ENCODE peak calls at places on chromosomes 7 and 10, in four cellular contexts. S is hepatocyte, R is GM23248, D is PC-3. I is an unnamed sample.

GRCh38 chr7:108158766-108159165 is 28.6 kb upstream of the LAMB4 start:
- DNase-seq in D (peak; percentile 15), S (no peak), R (peak; percentile 57), I (no peak)

GRCh38 chr10:131909929-131910328 is 9.1 kb downstream of the PPP2R2D start:
- DNase-seq in D (no peak), R (no peak), S (no peak), I (no peak)

GRCh38 chr10:118754132-118754555 is 626 bp downstream of the CACUL1 start:
- DNase-seq in S (peak; percentile 72), R (peak; percentile 63), D (peak; percentile 31), I (peak; percentile 26)

GRCh38 chr7:138980575-138981285 is 459 bp downstream of the KIAA1549 start:
- DNase-seq in S (peak; percentile 13), D (peak; percentile 17), R (peak; percentile 43), I (no peak)

GRCh38 chr10:46559231-46559671 is 2.8 kb upstream of the GPRIN2 start:
- DNase-seq in S (no peak), D (no peak), R (no peak), I (no peak)

GRCh38 chr10:60389413-60390009 is at the start of gene ANK3:
- DNase-seq in S (no peak), D (no peak), R (no peak), I (no peak)

GRCh38 chr7:86939197-86939814 is 120.1 kb downstream of the ELAPOR2 start:
- DNase-seq in S (peak; percentile 74), R (peak; percentile 70), D (peak; percentile 87), I (peak; percentile 73)

GRCh38 chr7:101974365-101974764 is 156.9 kb downstream of the CUX1 start:
- DNase-seq in S (no peak), R (no peak), D (no peak), I (no peak)

GRCh38 chr10:70500812-70501301 is 22.3 kb downstream of the PALD1 start:
- DNase-seq in S (no peak), D (no peak), R (no peak), I (no peak)

GRCh38 chr10:72830625-72831024 is 62.9 kb upstream of the OIT3 start:
- DNase-seq in R (no peak), S (no peak), D (no peak), I (no peak)

GRCh38 chr7:87202208-87202607 is 17.3 kb downstream of the TMEM243 start:
- DNase-seq in R (no peak), S (no peak), D (no peak), I (no peak)

GRCh38 chr10:93068411-93069244 is 5.1 kb upstream of the CYP26A1 start:
- DNase-seq in R (peak; percentile 49), S (no peak), D (no peak), I (no peak)

GRCh38 chr7:115297651-115298050 is 375.8 kb downstream of the MDFIC start:
- DNase-seq in D (peak; percentile 39), R (peak; percentile 91), S (peak; percentile 14), I (no peak)

GRCh38 chr7:70285176-70285575 is 686.9 kb downstream of the AUTS2 start:
- DNase-seq in R (no peak), D (no peak), S (no peak), I (no peak)

GRCh38 chr7:21103426-21104123 is 316.9 kb upstream of the SP8 start:
- DNase-seq in R (no peak), S (no peak), D (no peak), I (no peak)

GRCh38 chr7:21107101-21107500 is 320.4 kb upstream of the SP8 start:
- DNase-seq in D (no peak), R (no peak), S (no peak), I (no peak)

GRCh38 chr7:21104124-21104500 is 317.4 kb upstream of the SP8 start:
- DNase-seq in R (no peak), D (peak; percentile 30), S (no peak), I (no peak)

GRCh38 chr7:21108182-21108581 is 319.7 kb upstream of the SP4 start:
- DNase-seq in S (peak; percentile 41), R (no peak), D (peak; percentile 38), I (no peak)

GRCh38 chr7:21106296-21106732 is 319.6 kb upstream of the SP8 start:
- DNase-seq in R (no peak), S (no peak), D (peak; percentile 60), I (no peak)
- TF ChIP-seq EZH2phosphoT487 in R (no peak), S (no peak), D (no peak), I (no peak)

DNA sequence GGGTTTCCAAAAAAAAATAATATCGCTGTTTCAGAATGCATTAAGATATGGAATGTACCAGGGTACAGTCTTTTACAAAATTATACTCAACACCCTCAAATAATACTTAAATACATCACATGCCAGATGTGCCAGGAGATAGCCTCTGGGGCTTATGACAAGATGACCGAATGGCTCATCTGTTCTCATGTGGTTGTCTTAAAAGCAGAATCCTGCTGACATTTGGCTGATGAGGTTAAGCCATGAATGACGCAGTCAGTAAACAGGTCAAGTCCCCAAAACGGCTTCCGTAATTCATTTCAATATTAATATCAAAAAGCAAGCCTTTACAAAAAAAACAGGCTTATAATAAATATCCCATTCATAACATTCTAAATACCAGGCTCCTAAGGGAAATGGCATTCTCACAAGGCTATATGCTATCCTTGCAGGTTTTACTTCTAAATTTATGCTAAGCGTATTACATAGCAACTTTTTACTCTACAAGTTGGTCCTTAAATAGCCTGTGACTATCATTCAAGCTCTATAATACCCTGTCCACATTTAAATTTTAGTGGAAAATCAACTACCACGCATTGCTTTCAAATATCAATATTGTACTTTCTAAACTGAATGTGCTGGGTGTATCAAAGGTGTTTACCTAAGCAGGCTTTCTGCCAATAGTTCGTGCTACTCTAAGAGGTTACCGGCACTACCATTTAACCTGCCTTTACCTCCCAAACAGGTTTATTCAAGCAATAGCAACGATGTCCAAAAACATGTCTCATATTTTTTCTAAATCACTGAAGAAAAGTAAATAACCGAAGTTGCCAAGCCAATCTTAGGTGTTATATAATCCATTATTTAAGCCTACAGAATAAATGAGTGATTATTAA is 15.6 kb downstream of the SMURF1 start:
- DNase-seq in R (peak; percentile 67), S (no peak), D (peak; percentile 66), I (no peak)
- TF ChIP-seq EZH2phosphoT487 in R (no peak), S (no peak), D (no peak), I (no peak)

GRCh38 chr7:117041007-117041406 is 87.7 kb downstream of the ST7 start:
- DNase-seq in R (peak; percentile 73), D (no peak), S (no peak), I (no peak)
- TF ChIP-seq EZH2phosphoT487 in R (no peak), D (no peak), S (no peak), I (no peak)

GRCh38 chr7:48429117-48429516 is 257.9 kb downstream of the ABCA13 start:
- DNase-seq in D (no peak), S (no peak), R (no peak), I (no peak)

GRCh38 chr7:48426966-48427555 is 255.8 kb downstream of the ABCA13 start:
- DNase-seq in S (peak; percentile 26), D (peak; percentile 98), R (peak; percentile 25), I (peak; percentile 20)

GRCh38 chr7:48428091-48428710 is 256.9 kb downstream of the ABCA13 start:
- DNase-seq in D (peak; percentile 45), S (no peak), R (no peak), I (peak; percentile 72)

GRCh38 chr7:48426331-48426965 is 255.2 kb downstream of the ABCA13 start:
- DNase-seq in S (no peak), R (no peak), D (no peak), I (no peak)

DNA sequence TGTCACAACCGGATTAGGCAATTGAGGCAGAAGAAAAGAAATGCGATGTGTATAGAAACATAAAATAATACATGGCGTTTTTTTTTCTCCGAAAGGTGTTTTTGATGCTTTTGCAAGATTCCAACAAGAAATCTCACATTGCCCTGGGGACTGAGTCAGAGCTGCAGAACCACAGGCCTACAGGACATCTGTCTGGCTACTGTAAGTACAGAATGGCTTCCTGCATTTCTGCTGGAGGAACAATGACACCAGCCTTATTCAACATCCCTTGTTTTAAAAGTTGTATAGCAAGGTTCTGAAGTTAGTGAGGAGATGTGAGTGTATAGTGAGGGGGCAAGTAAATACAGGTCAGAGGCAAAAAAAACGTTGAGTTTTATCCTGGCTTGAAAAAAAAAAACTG is 256.4 kb downstream of the ABCA13 start:
- DNase-seq in S (no peak), R (peak; percentile 18), D (peak; percentile 64), I (peak; percentile 7)
- TF ChIP-seq EZH2phosphoT487 in S (no peak), R (no peak), D (no peak), I (no peak)

GRCh38 chr10:109018892-109019507 is 904.3 kb downstream of the XPNPEP1 start:
- DNase-seq in S (no peak), R (peak; percentile 65), D (peak; percentile 63), I (peak; percentile 4)
- TF ChIP-seq EZH2phosphoT487 in S (no peak), R (no peak), D (no peak), I (no peak)

GRCh38 chr10:124590216-124591122 is 128.8 kb downstream of the LHPP start:
- DNase-seq in D (no peak), S (no peak), R (no peak), I (no peak)
- TF ChIP-seq EZH2phosphoT487 in D (no peak), S (no peak), R (no peak), I (no peak)

GRCh38 chr7:33888206-33888605 is 17.1 kb upstream of the BMPER start:
- DNase-seq in S (no peak), R (no peak), D (peak; percentile 30), I (no peak)
- TF ChIP-seq EZH2phosphoT487 in S (no peak), R (no peak), D (no peak), I (no peak)

GRCh38 chr7:95558866-95559265 is 37.5 kb downstream of the PDK4 start:
- DNase-seq in D (no peak), S (peak; percentile 42), R (no peak), I (no peak)
- TF ChIP-seq EZH2phosphoT487 in D (no peak), S (no peak), R (no peak), I (no peak)

GRCh38 chr7:17774248-17774647 is 166.0 kb downstream of the SNX13 start:
- DNase-seq in R (peak; percentile 95), D (peak; percentile 78), S (no peak), I (no peak)
- TF ChIP-seq EZH2phosphoT487 in R (peak; percentile 32), D (no peak), S (no peak), I (no peak)

GRCh38 chr7:18952846-18953245 is 164.6 kb downstream of the TWIST1 start:
- DNase-seq in R (no peak), D (no peak), S (no peak), I (no peak)

GRCh38 chr7:18960735-18961134 is 156.7 kb downstream of the TWIST1 start:
- DNase-seq in D (no peak), R (no peak), S (no peak), I (no peak)

GRCh38 chr7:18961997-18962396 is 155.4 kb downstream of the TWIST1 start:
- DNase-seq in D (peak; percentile 87), R (peak; percentile 14), S (no peak), I (no peak)

DNA sequence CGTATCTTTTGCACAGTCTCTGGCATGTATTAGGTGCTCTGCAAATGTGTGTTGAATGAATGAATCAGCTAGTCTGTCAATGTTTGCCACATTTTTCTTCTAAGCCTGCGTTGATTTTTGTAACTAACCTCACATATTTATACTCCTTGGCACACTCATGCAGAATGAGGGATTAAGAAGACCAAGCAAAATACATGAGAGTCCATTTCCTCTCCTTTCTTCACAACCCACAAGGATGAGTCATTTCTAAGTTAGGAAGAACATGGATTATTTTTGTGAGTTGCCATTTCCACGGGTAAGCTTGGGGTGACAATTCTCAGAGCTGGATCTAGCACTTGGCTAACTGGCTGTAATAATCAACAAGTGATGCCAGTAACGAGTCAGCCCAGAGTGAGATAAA is 158.8 kb downstream of the TWIST1 start:
- DNase-seq in D (peak; percentile 67), R (peak; percentile 60), S (no peak), I (no peak)
- TF ChIP-seq EZH2phosphoT487 in D (no peak), R (no peak), S (no peak), I (no peak)

I was measured in OCI-LY7.